ENCODE peak calls at places on chromosome 1, in ten cellular contexts. One of them, this sample, is unnamed.

GRCh38 chr1:920506-920905 is 3.2 kb upstream of the SAMD11 start:
- DNase-seq in fibroblast of pulmonary artery: no peak
- DNase-seq in cardiac fibroblast: no peak
- DNase-seq in bronchial epithelial cell: no peak
- DNase-seq in dorsolateral prefrontal cortex: no peak
- DNase-seq in fibroblast of lung: no peak
- DNase-seq in transverse colon: no peak
- DNase-seq in NB4: no peak
- DNase-seq in upper lobe of left lung: peak; percentile 56
- DNase-seq in fibroblast of the aortic adventitia: no peak
- DNase-seq in this sample: no peak

GRCh38 chr1:240577095-240577494 is 34.9 kb downstream of the GREM2 start:
- DNase-seq in transverse colon: no peak
- DNase-seq in cardiac fibroblast: no peak
- DNase-seq in bronchial epithelial cell: no peak
- DNase-seq in fibroblast of pulmonary artery: no peak
- DNase-seq in fibroblast of the aortic adventitia: no peak
- DNase-seq in fibroblast of lung: no peak
- DNase-seq in dorsolateral prefrontal cortex: no peak
- DNase-seq in NB4: no peak
- DNase-seq in upper lobe of left lung: no peak
- DNase-seq in this sample: no peak

GRCh38 chr1:233613252-233614172 is at the start of gene KCNK1:
- DNase-seq in bronchial epithelial cell: peak; percentile 87
- DNase-seq in dorsolateral prefrontal cortex: peak; percentile 51
- DNase-seq in NB4: no peak
- DNase-seq in fibroblast of lung: peak; percentile 87
- DNase-seq in fibroblast of the aortic adventitia: peak; percentile 94
- DNase-seq in transverse colon: peak; percentile 85
- DNase-seq in fibroblast of pulmonary artery: peak; percentile 89
- DNase-seq in cardiac fibroblast: peak; percentile 94
- DNase-seq in upper lobe of left lung: peak; percentile 92
- DNase-seq in this sample: peak; percentile 77

GRCh38 chr1:203648281-203648680 is 21.6 kb downstream of the ATP2B4 start:
- DNase-seq in bronchial epithelial cell: no peak
- DNase-seq in fibroblast of pulmonary artery: no peak
- DNase-seq in NB4: no peak
- DNase-seq in dorsolateral prefrontal cortex: no peak
- DNase-seq in upper lobe of left lung: no peak
- DNase-seq in transverse colon: no peak
- DNase-seq in fibroblast of lung: no peak
- DNase-seq in cardiac fibroblast: no peak
- DNase-seq in fibroblast of the aortic adventitia: no peak
- DNase-seq in this sample: no peak

GRCh38 chr1:229537894-229538293 is 20.6 kb downstream of the ABCB10 start:
- DNase-seq in cardiac fibroblast: no peak
- DNase-seq in NB4: peak; percentile 99
- DNase-seq in fibroblast of lung: no peak
- DNase-seq in bronchial epithelial cell: no peak
- DNase-seq in upper lobe of left lung: no peak
- DNase-seq in fibroblast of the aortic adventitia: no peak
- DNase-seq in dorsolateral prefrontal cortex: no peak
- DNase-seq in transverse colon: no peak
- DNase-seq in fibroblast of pulmonary artery: no peak
- DNase-seq in this sample: peak; percentile 16

GRCh38 chr1:151511636-151512215 is 539 bp downstream of the CGN start:
- DNase-seq in bronchial epithelial cell: no peak
- DNase-seq in transverse colon: peak; percentile 66
- DNase-seq in cardiac fibroblast: no peak
- DNase-seq in upper lobe of left lung: no peak
- DNase-seq in dorsolateral prefrontal cortex: peak; percentile 57
- DNase-seq in fibroblast of pulmonary artery: no peak
- DNase-seq in fibroblast of lung: no peak
- DNase-seq in NB4: peak; percentile 38
- DNase-seq in fibroblast of the aortic adventitia: no peak
- DNase-seq in this sample: no peak

GRCh38 chr1:116179398-116179797 is 68.2 kb downstream of the MAB21L3 start:
- DNase-seq in transverse colon: peak; percentile 41
- DNase-seq in fibroblast of pulmonary artery: no peak
- DNase-seq in NB4: no peak
- DNase-seq in fibroblast of the aortic adventitia: no peak
- DNase-seq in upper lobe of left lung: no peak
- DNase-seq in fibroblast of lung: no peak
- DNase-seq in bronchial epithelial cell: no peak
- DNase-seq in cardiac fibroblast: no peak
- DNase-seq in dorsolateral prefrontal cortex: no peak
- DNase-seq in this sample: no peak

GRCh38 chr1:183029591-183030000 is 6.4 kb downstream of the LAMC1 start:
- DNase-seq in fibroblast of lung: peak; percentile 24
- DNase-seq in bronchial epithelial cell: peak; percentile 94
- DNase-seq in dorsolateral prefrontal cortex: no peak
- DNase-seq in cardiac fibroblast: no peak
- DNase-seq in transverse colon: no peak
- DNase-seq in NB4: no peak
- DNase-seq in upper lobe of left lung: no peak
- DNase-seq in fibroblast of pulmonary artery: peak; percentile 65
- DNase-seq in fibroblast of the aortic adventitia: peak; percentile 52
- DNase-seq in this sample: peak; percentile 45

GRCh38 chr1:236494082-236494481 is 29.7 kb upstream of the LGALS8 start:
- DNase-seq in transverse colon: no peak
- DNase-seq in fibroblast of the aortic adventitia: no peak
- DNase-seq in NB4: no peak
- DNase-seq in fibroblast of lung: no peak
- DNase-seq in upper lobe of left lung: no peak
- DNase-seq in bronchial epithelial cell: no peak
- DNase-seq in dorsolateral prefrontal cortex: no peak
- DNase-seq in fibroblast of pulmonary artery: no peak
- DNase-seq in cardiac fibroblast: no peak
- DNase-seq in this sample: no peak

GRCh38 chr1:35555601-35556477 is 1.4 kb downstream of the KIAA0319L start:
- DNase-seq in dorsolateral prefrontal cortex: no peak
- DNase-seq in fibroblast of pulmonary artery: no peak
- DNase-seq in cardiac fibroblast: no peak
- DNase-seq in fibroblast of lung: no peak
- DNase-seq in upper lobe of left lung: no peak
- DNase-seq in transverse colon: no peak
- DNase-seq in NB4: no peak
- DNase-seq in fibroblast of the aortic adventitia: peak; percentile 69
- DNase-seq in bronchial epithelial cell: peak; percentile 99
- DNase-seq in this sample: peak; percentile 49

GRCh38 chr1:94110021-94110761 is 10.8 kb downstream of the ABCA4 start:
- DNase-seq in transverse colon: no peak
- DNase-seq in fibroblast of pulmonary artery: no peak
- DNase-seq in fibroblast of the aortic adventitia: no peak
- DNase-seq in dorsolateral prefrontal cortex: no peak
- DNase-seq in bronchial epithelial cell: no peak
- DNase-seq in NB4: no peak
- DNase-seq in upper lobe of left lung: no peak
- DNase-seq in cardiac fibroblast: no peak
- DNase-seq in fibroblast of lung: no peak
- DNase-seq in this sample: no peak

GRCh38 chr1:94111879-94112278 is 9.1 kb downstream of the ABCA4 start:
- DNase-seq in fibroblast of the aortic adventitia: no peak
- DNase-seq in fibroblast of lung: no peak
- DNase-seq in cardiac fibroblast: no peak
- DNase-seq in NB4: no peak
- DNase-seq in upper lobe of left lung: no peak
- DNase-seq in transverse colon: no peak
- DNase-seq in dorsolateral prefrontal cortex: no peak
- DNase-seq in bronchial epithelial cell: no peak
- DNase-seq in fibroblast of pulmonary artery: no peak
- DNase-seq in this sample: no peak

GRCh38 chr1:94109478-94109877 is 11.5 kb downstream of the ABCA4 start:
- DNase-seq in cardiac fibroblast: no peak
- DNase-seq in fibroblast of the aortic adventitia: no peak
- DNase-seq in fibroblast of pulmonary artery: no peak
- DNase-seq in upper lobe of left lung: no peak
- DNase-seq in bronchial epithelial cell: no peak
- DNase-seq in fibroblast of lung: no peak
- DNase-seq in transverse colon: no peak
- DNase-seq in NB4: no peak
- DNase-seq in dorsolateral prefrontal cortex: no peak
- DNase-seq in this sample: no peak

GRCh38 chr1:94113592-94114322 is 7.2 kb downstream of the ABCA4 start:
- DNase-seq in dorsolateral prefrontal cortex: no peak
- DNase-seq in fibroblast of lung: no peak
- DNase-seq in upper lobe of left lung: no peak
- DNase-seq in cardiac fibroblast: peak; percentile 16
- DNase-seq in transverse colon: no peak
- DNase-seq in bronchial epithelial cell: no peak
- DNase-seq in fibroblast of the aortic adventitia: no peak
- DNase-seq in fibroblast of pulmonary artery: no peak
- DNase-seq in NB4: no peak
- DNase-seq in this sample: no peak

GRCh38 chr1:94110946-94111740 is 9.8 kb downstream of the ABCA4 start:
- DNase-seq in transverse colon: no peak
- DNase-seq in dorsolateral prefrontal cortex: no peak
- DNase-seq in upper lobe of left lung: no peak
- DNase-seq in NB4: no peak
- DNase-seq in fibroblast of lung: no peak
- DNase-seq in cardiac fibroblast: no peak
- DNase-seq in fibroblast of pulmonary artery: no peak
- DNase-seq in bronchial epithelial cell: no peak
- DNase-seq in fibroblast of the aortic adventitia: no peak
- DNase-seq in this sample: no peak
- H3K4me3 ChIP-seq in transverse colon: no peak overlapping the region
- H3K4me3 ChIP-seq in dorsolateral prefrontal cortex: no peak overlapping the region
- H3K4me3 ChIP-seq in upper lobe of left lung: no peak overlapping the region
- H3K4me3 ChIP-seq in NB4: no peak overlapping the region
- H3K4me3 ChIP-seq in fibroblast of lung: no peak overlapping the region
- H3K4me3 ChIP-seq in cardiac fibroblast: no peak overlapping the region
- H3K4me3 ChIP-seq in fibroblast of pulmonary artery: no peak overlapping the region
- H3K4me3 ChIP-seq in bronchial epithelial cell: no peak overlapping the region
- H3K4me3 ChIP-seq in fibroblast of the aortic adventitia: no peak overlapping the region
- H3K4me3 ChIP-seq in this sample: no peak overlapping the region

DNA sequence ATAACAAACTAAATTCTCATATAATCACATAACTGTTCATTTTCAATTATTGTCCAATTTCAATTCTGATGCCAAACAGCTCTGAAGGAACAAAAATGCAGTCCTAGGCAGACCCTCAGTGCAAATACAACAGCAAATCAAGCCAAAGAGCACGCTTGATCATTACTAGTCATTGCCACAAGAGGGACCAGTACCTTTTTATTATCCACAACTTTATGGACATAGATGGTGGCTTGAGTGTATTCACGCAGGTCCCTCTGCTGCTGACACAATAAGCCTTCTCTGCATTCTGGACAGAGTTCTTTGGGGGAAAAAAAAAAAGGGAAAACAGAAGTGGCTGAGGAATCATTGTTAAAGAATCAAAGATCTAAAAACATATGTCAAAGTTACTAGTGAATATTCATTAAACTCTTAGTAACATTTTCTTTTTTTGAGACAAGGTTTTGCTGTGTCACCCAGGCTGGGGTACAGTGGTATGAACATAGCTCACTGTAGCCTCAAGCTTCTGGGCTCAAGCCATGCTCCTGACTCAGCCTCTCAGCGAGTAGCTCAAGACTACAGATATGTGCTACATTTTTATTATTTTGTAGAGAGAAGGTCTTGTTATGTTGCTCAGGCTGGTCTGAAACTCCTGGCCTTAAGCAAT is 34.3 kb upstream of the RAP1GAP start:
- DNase-seq in bronchial epithelial cell: peak; percentile 38
- DNase-seq in transverse colon: no peak
- DNase-seq in fibroblast of pulmonary artery: peak; percentile 68
- DNase-seq in fibroblast of the aortic adventitia: peak; percentile 89
- DNase-seq in dorsolateral prefrontal cortex: no peak
- DNase-seq in cardiac fibroblast: peak; percentile 70
- DNase-seq in fibroblast of lung: peak; percentile 61
- DNase-seq in upper lobe of left lung: no peak
- DNase-seq in NB4: peak; percentile 63
- DNase-seq in this sample: peak; percentile 84
- TF ChIP-seq CTCF in bronchial epithelial cell: peak; percentile 43
- TF ChIP-seq CTCF in transverse colon: no peak
- TF ChIP-seq CTCF in fibroblast of pulmonary artery: peak; percentile 58
- TF ChIP-seq CTCF in fibroblast of the aortic adventitia: peak; percentile 57
- TF ChIP-seq CTCF in dorsolateral prefrontal cortex: peak; percentile 27
- TF ChIP-seq CTCF in cardiac fibroblast: peak; percentile 54
- TF ChIP-seq CTCF in fibroblast of lung: peak; percentile 54
- TF ChIP-seq CTCF in upper lobe of left lung: no peak
- TF ChIP-seq CTCF in NB4: peak; percentile 34
- TF ChIP-seq CTCF in this sample: peak; percentile 69

GRCh38 chr1:101238041-101238515 is 1.3 kb downstream of the S1PR1 start:
- DNase-seq in fibroblast of the aortic adventitia: no peak
- DNase-seq in NB4: no peak
- DNase-seq in dorsolateral prefrontal cortex: no peak
- DNase-seq in bronchial epithelial cell: no peak
- DNase-seq in fibroblast of pulmonary artery: no peak
- DNase-seq in upper lobe of left lung: peak; percentile 58
- DNase-seq in cardiac fibroblast: no peak
- DNase-seq in transverse colon: no peak
- DNase-seq in fibroblast of lung: no peak
- DNase-seq in this sample: no peak
- H3K4me3 ChIP-seq in fibroblast of the aortic adventitia: peak overlapping the region; percentile 53
- H3K4me3 ChIP-seq in NB4: no peak overlapping the region
- H3K4me3 ChIP-seq in dorsolateral prefrontal cortex: peak overlapping the region; percentile 63
- H3K4me3 ChIP-seq in bronchial epithelial cell: no peak overlapping the region
- H3K4me3 ChIP-seq in fibroblast of pulmonary artery: peak overlapping the region; percentile 98
- H3K4me3 ChIP-seq in upper lobe of left lung: peak overlapping the region; percentile 60
- H3K4me3 ChIP-seq in cardiac fibroblast: peak overlapping the region; percentile 78
- H3K4me3 ChIP-seq in transverse colon: peak overlapping the region; percentile 69
- H3K4me3 ChIP-seq in fibroblast of lung: peak overlapping the region; percentile 5
- H3K4me3 ChIP-seq in this sample: peak overlapping the region; percentile 75

GRCh38 chr1:201172336-201172735 is 18.1 kb upstream of the TMEM9 start:
- DNase-seq in transverse colon: no peak
- DNase-seq in bronchial epithelial cell: no peak
- DNase-seq in dorsolateral prefrontal cortex: no peak
- DNase-seq in fibroblast of the aortic adventitia: no peak
- DNase-seq in fibroblast of lung: no peak
- DNase-seq in upper lobe of left lung: no peak
- DNase-seq in cardiac fibroblast: no peak
- DNase-seq in NB4: no peak
- DNase-seq in fibroblast of pulmonary artery: no peak
- DNase-seq in this sample: no peak

GRCh38 chr1:201169203-201169602 is 14.9 kb upstream of the TMEM9 start:
- DNase-seq in fibroblast of lung: no peak
- DNase-seq in upper lobe of left lung: no peak
- DNase-seq in dorsolateral prefrontal cortex: no peak
- DNase-seq in fibroblast of the aortic adventitia: no peak
- DNase-seq in fibroblast of pulmonary artery: no peak
- DNase-seq in transverse colon: no peak
- DNase-seq in cardiac fibroblast: no peak
- DNase-seq in NB4: no peak
- DNase-seq in bronchial epithelial cell: peak; percentile 49
- DNase-seq in this sample: no peak

GRCh38 chr1:201169971-201170532 is 15.8 kb upstream of the TMEM9 start:
- DNase-seq in cardiac fibroblast: no peak
- DNase-seq in fibroblast of pulmonary artery: no peak
- DNase-seq in fibroblast of lung: no peak
- DNase-seq in upper lobe of left lung: no peak
- DNase-seq in bronchial epithelial cell: no peak
- DNase-seq in fibroblast of the aortic adventitia: no peak
- DNase-seq in dorsolateral prefrontal cortex: no peak
- DNase-seq in NB4: no peak
- DNase-seq in transverse colon: no peak
- DNase-seq in this sample: no peak

GRCh38 chr1:201171063-201172036 is 17.1 kb upstream of the TMEM9 start:
- DNase-seq in bronchial epithelial cell: peak; percentile 13
- DNase-seq in fibroblast of the aortic adventitia: peak; percentile 36
- DNase-seq in cardiac fibroblast: peak; percentile 33
- DNase-seq in fibroblast of pulmonary artery: peak; percentile 31
- DNase-seq in NB4: peak; percentile 32
- DNase-seq in transverse colon: peak; percentile 45
- DNase-seq in dorsolateral prefrontal cortex: no peak
- DNase-seq in fibroblast of lung: peak; percentile 36
- DNase-seq in upper lobe of left lung: peak; percentile 91
- DNase-seq in this sample: peak; percentile 85

GRCh38 chr1:201170533-201171062 is 16.3 kb upstream of the TMEM9 start:
- DNase-seq in fibroblast of pulmonary artery: peak; percentile 85
- DNase-seq in bronchial epithelial cell: peak; percentile 84
- DNase-seq in fibroblast of lung: peak; percentile 93
- DNase-seq in transverse colon: peak; percentile 97
- DNase-seq in NB4: peak; percentile 87
- DNase-seq in cardiac fibroblast: peak; percentile 90
- DNase-seq in dorsolateral prefrontal cortex: peak; percentile 91
- DNase-seq in fibroblast of the aortic adventitia: peak; percentile 87
- DNase-seq in upper lobe of left lung: peak; percentile 94
- DNase-seq in this sample: peak; percentile 97
- TF ChIP-seq CTCF in fibroblast of pulmonary artery: no peak
- TF ChIP-seq CTCF in bronchial epithelial cell: no peak
- TF ChIP-seq CTCF in fibroblast of lung: no peak
- TF ChIP-seq CTCF in transverse colon: no peak
- TF ChIP-seq CTCF in NB4: no peak
- TF ChIP-seq CTCF in cardiac fibroblast: no peak
- TF ChIP-seq CTCF in dorsolateral prefrontal cortex: no peak
- TF ChIP-seq CTCF in fibroblast of the aortic adventitia: no peak
- TF ChIP-seq CTCF in upper lobe of left lung: no peak
- TF ChIP-seq CTCF in this sample: no peak

This sample was measured in choroid plexus epithelial cell.